ENCODE peak calls at places on chromosome 4, in ten cellular contexts. O is pons; M is stimulated activated CD4-positive, alpha-beta T cell treated with anti-CD3 and anti-CD28 coated beads, Interleukin-4, amount 100 ng/mL, for 4 hours; Q is activated CD4-positive, alpha-beta T cell treated with anti-CD3 and anti-CD28 coated beads, Interleukin-2, amount 50 U/mL, for 1 hour; B is GM12865; E is T-helper 1 cell; A is mucosa of gallbladder; T is WERI-Rb-1; D is activated naive CD4-positive, alpha-beta T cell; L is left ventricle myocardium inferior. G is an unnamed sample.
A peak's percentile ranks its signal among the peaks of the same experiment; 100 is the strongest.

GRCh38 chr4:7156273-7157139 is 35.8 kb upstream of the SORCS2 start:
- DNase-seq in O (no peak), M (no peak), Q (no peak), B (no peak), E (no peak), A (no peak), T (no peak), D (no peak), L (peak; percentile 41), G (peak; percentile 38)

GRCh38 chr4:123127865-123128264 is 205.5 kb upstream of the NUDT6 start:
- DNase-seq in O (no peak), M (no peak), Q (no peak), B (no peak), E (no peak), A (no peak), T (no peak), D (no peak), L (no peak), G (no peak)

GRCh38 chr4:76208005-76208765 is 5.4 kb downstream of the SCARB2 start:
- DNase-seq in O (peak; percentile 96), M (no peak), Q (no peak), B (no peak), E (no peak), A (peak; percentile 84), T (peak; percentile 42), D (no peak), L (peak; percentile 80), G (peak; percentile 88)

GRCh38 chr4:59247032-59247431 is 1953.1 kb upstream of the ADGRL3 start:
- DNase-seq in O (peak; percentile 26), M (no peak), Q (no peak), B (peak; percentile 1), E (no peak), A (no peak), T (no peak), D (no peak), L (no peak), G (no peak)

GRCh38 chr4:32215277-32215676 is 1495.1 kb downstream of the PCDH7 start:
- DNase-seq in O (no peak), M (no peak), Q (no peak), B (no peak), E (no peak), A (no peak), T (no peak), D (no peak), L (no peak), G (no peak)

GRCh38 chr4:123018391-123018755 is 96.0 kb upstream of the NUDT6 start:
- DNase-seq in O (no peak), M (no peak), Q (no peak), B (no peak), E (no peak), A (no peak), T (no peak), D (no peak), L (no peak), G (no peak)

GRCh38 chr4:6259886-6260285 is 9.8 kb upstream of the WFS1 start:
- DNase-seq in O (no peak), M (no peak), Q (no peak), B (no peak), E (no peak), A (no peak), T (no peak), D (no peak), L (no peak), G (no peak)

GRCh38 chr4:10599574-10599973 is 85.0 kb downstream of the CLNK start:
- DNase-seq in O (no peak), M (no peak), Q (no peak), B (no peak), E (no peak), A (no peak), T (no peak), D (no peak), L (no peak), G (no peak)

GRCh38 chr4:77710125-77710524 is 104.5 kb downstream of the CXCL13 start:
- DNase-seq in O (no peak), M (no peak), Q (no peak), B (no peak), E (no peak), A (no peak), T (no peak), D (no peak), L (no peak), G (no peak)

GRCh38 chr4:185296665-185297460 is 87.5 kb downstream of the SNX25 start:
- DNase-seq in O (no peak), M (no peak), Q (no peak), B (no peak), E (no peak), A (no peak), T (no peak), D (no peak), L (no peak), G (no peak)

GRCh38 chr4:59664771-59665170 is 1535.4 kb upstream of the ADGRL3 start:
- DNase-seq in O (peak; percentile 60), M (no peak), Q (no peak), B (no peak), E (no peak), A (no peak), T (no peak), D (no peak), L (no peak), G (no peak)

GRCh38 chr4:179709961-179710624 is 2267.9 kb upstream of the AGA start:
- DNase-seq in O (no peak), M (no peak), Q (no peak), B (no peak), E (no peak), A (no peak), T (no peak), D (no peak), L (no peak), G (no peak)

GRCh38 chr4:173038192-173038896 is 130.3 kb upstream of the GALNT7 start:
- DNase-seq in O (no peak), M (no peak), Q (no peak), B (no peak), E (no peak), A (no peak), T (no peak), D (no peak), L (no peak), G (no peak)

GRCh38 chr4:4284827-4285618 is 4.9 kb downstream of the LYAR start:
- DNase-seq in O (no peak), M (no peak), Q (no peak), B (no peak), E (no peak), A (no peak), T (no peak), D (no peak), L (no peak), G (no peak)

GRCh38 chr4:56958111-56958517 is 19.3 kb downstream of the NOA1 start:
- DNase-seq in O (peak; percentile 78), M (no peak), Q (no peak), B (no peak), E (no peak), A (peak; percentile 66), T (no peak), D (no peak), L (peak; percentile 77), G (peak; percentile 48)

GRCh38 chr4:169249214-169249973 is 21.4 kb downstream of the SH3RF1 start:
- DNase-seq in O (no peak), M (no peak), Q (no peak), B (no peak), E (no peak), A (no peak), T (no peak), D (no peak), L (no peak), G (no peak)

GRCh38 chr4:169404959-169405358 is 134.2 kb upstream of the SH3RF1 start:
- DNase-seq in O (no peak), M (no peak), Q (no peak), B (no peak), E (no peak), A (no peak), T (no peak), D (no peak), L (no peak), G (no peak)